ENCODE peak calls at places on chromosomes 2 and 18, in six cellular contexts. One of them, this sample, is unnamed.

GRCh38 chr2:96528680-96529375 is 7.7 kb upstream of the ARID5A start:
- DNase-seq in trophoblast cell: no peak
- DNase-seq in neuronal stem cell: no peak
- DNase-seq in mesendoderm: no peak
- DNase-seq in H1: no peak
- DNase-seq in IMR-90: no peak
- DNase-seq in this sample: no peak

GRCh38 chr2:132670104-132670960 is at the start of gene LYPD1:
- DNase-seq in H1: no peak
- DNase-seq in neuronal stem cell: peak
- DNase-seq in mesendoderm: peak
- DNase-seq in IMR-90: no peak
- DNase-seq in trophoblast cell: no peak
- DNase-seq in this sample: peak

GRCh38 chr18:41967680-41968079 is 12.6 kb downstream of the PIK3C3 start:
- DNase-seq in mesendoderm: no peak
- DNase-seq in IMR-90: no peak
- DNase-seq in trophoblast cell: no peak
- DNase-seq in H1: no peak
- DNase-seq in neuronal stem cell: no peak
- DNase-seq in this sample: no peak

GRCh38 chr2:192480984-192481383 is 286.3 kb upstream of the TMEFF2 start:
- DNase-seq in neuronal stem cell: no peak
- DNase-seq in IMR-90: no peak
- DNase-seq in trophoblast cell: no peak
- DNase-seq in H1: no peak
- DNase-seq in mesendoderm: no peak
- DNase-seq in this sample: no peak

GRCh38 chr2:199458017-199458805 is 472 bp upstream of the SATB2 start:
- DNase-seq in neuronal stem cell: peak
- DNase-seq in trophoblast cell: peak
- DNase-seq in mesendoderm: peak
- DNase-seq in H1: no peak
- DNase-seq in IMR-90: no peak
- DNase-seq in this sample: peak

GRCh38 chr18:50507120-50507590 is 52.7 kb upstream of the MAPK4 start:
- DNase-seq in mesendoderm: peak
- DNase-seq in trophoblast cell: peak
- DNase-seq in neuronal stem cell: peak
- DNase-seq in IMR-90: no peak
- DNase-seq in H1: peak
- DNase-seq in this sample: peak

GRCh38 chr2:73104933-73105332 is 7.8 kb downstream of the RAB11FIP5 start:
- DNase-seq in IMR-90: no peak
- DNase-seq in trophoblast cell: peak
- DNase-seq in mesendoderm: no peak
- DNase-seq in neuronal stem cell: no peak
- DNase-seq in H1: no peak
- DNase-seq in this sample: no peak

GRCh38 chr2:119427756-119428155 is 3.9 kb upstream of the TMEM37 start:
- DNase-seq in trophoblast cell: no peak
- DNase-seq in IMR-90: no peak
- DNase-seq in neuronal stem cell: no peak
- DNase-seq in mesendoderm: no peak
- DNase-seq in H1: no peak
- DNase-seq in this sample: peak

GRCh38 chr2:61786876-61787275 is 67.0 kb downstream of the FAM161A start:
- DNase-seq in IMR-90: no peak
- DNase-seq in trophoblast cell: peak
- DNase-seq in neuronal stem cell: no peak
- DNase-seq in mesendoderm: no peak
- DNase-seq in H1: no peak
- DNase-seq in this sample: no peak

GRCh38 chr2:162221064-162221463 is 22.2 kb downstream of the FAP start:
- DNase-seq in mesendoderm: peak
- DNase-seq in H1: peak
- DNase-seq in neuronal stem cell: peak
- DNase-seq in IMR-90: peak
- DNase-seq in trophoblast cell: peak
- DNase-seq in this sample: peak

GRCh38 chr2:40200516-40200915 is 251.4 kb downstream of the SLC8A1 start:
- DNase-seq in trophoblast cell: no peak
- DNase-seq in H1: no peak
- DNase-seq in neuronal stem cell: no peak
- DNase-seq in mesendoderm: no peak
- DNase-seq in IMR-90: peak
- DNase-seq in this sample: no peak

GRCh38 chr2:191635333-191636234 is 42.4 kb upstream of the NABP1 start:
- DNase-seq in IMR-90: peak
- DNase-seq in trophoblast cell: peak
- DNase-seq in H1: no peak
- DNase-seq in neuronal stem cell: no peak
- DNase-seq in mesendoderm: peak
- DNase-seq in this sample: no peak

GRCh38 chr18:46068763-46069162 is 3.3 kb downstream of the PSTPIP2 start:
- DNase-seq in neuronal stem cell: no peak
- DNase-seq in H1: no peak
- DNase-seq in mesendoderm: no peak
- DNase-seq in trophoblast cell: peak
- DNase-seq in IMR-90: no peak
- DNase-seq in this sample: no peak

GRCh38 chr2:8627019-8627691 is 54.7 kb upstream of the ID2 start:
- DNase-seq in H1: no peak
- DNase-seq in mesendoderm: no peak
- DNase-seq in neuronal stem cell: no peak
- DNase-seq in IMR-90: no peak
- DNase-seq in trophoblast cell: no peak
- DNase-seq in this sample: no peak

GRCh38 chr2:152730591-152731333 is 12.3 kb downstream of the ARL6IP6 start:
- DNase-seq in trophoblast cell: peak
- DNase-seq in IMR-90: no peak
- DNase-seq in neuronal stem cell: no peak
- DNase-seq in mesendoderm: no peak
- DNase-seq in H1: no peak
- DNase-seq in this sample: no peak

GRCh38 chr2:11397046-11397445 is 52.6 kb upstream of the ROCK2 start:
- DNase-seq in neuronal stem cell: no peak
- DNase-seq in mesendoderm: no peak
- DNase-seq in IMR-90: no peak
- DNase-seq in H1: no peak
- DNase-seq in trophoblast cell: no peak
- DNase-seq in this sample: no peak

GRCh38 chr18:78672862-78673446 is 306.7 kb upstream of the SALL3 start:
- DNase-seq in trophoblast cell: no peak
- DNase-seq in IMR-90: no peak
- DNase-seq in neuronal stem cell: no peak
- DNase-seq in mesendoderm: no peak
- DNase-seq in H1: no peak
- DNase-seq in this sample: no peak

GRCh38 chr2:177164584-177165052 is 48.0 kb upstream of the HNRNPA3 start:
- DNase-seq in neuronal stem cell: peak
- DNase-seq in mesendoderm: peak
- DNase-seq in H1: peak
- DNase-seq in IMR-90: peak
- DNase-seq in trophoblast cell: peak
- DNase-seq in this sample: peak

GRCh38 chr2:46798041-46798440 is 117.6 kb downstream of the MCFD2 start:
- DNase-seq in neuronal stem cell: no peak
- DNase-seq in trophoblast cell: no peak
- DNase-seq in mesendoderm: no peak
- DNase-seq in H1: no peak
- DNase-seq in IMR-90: peak
- DNase-seq in this sample: no peak

GRCh38 chr2:79005211-79005610 is 20.3 kb upstream of the REG3G start:
- DNase-seq in mesendoderm: no peak
- DNase-seq in H1: no peak
- DNase-seq in neuronal stem cell: no peak
- DNase-seq in IMR-90: no peak
- DNase-seq in trophoblast cell: no peak
- DNase-seq in this sample: no peak

GRCh38 chr18:63963610-63964256 is 6.1 kb upstream of the SERPINB8 start:
- DNase-seq in mesendoderm: peak
- DNase-seq in neuronal stem cell: no peak
- DNase-seq in H1: no peak
- DNase-seq in IMR-90: peak
- DNase-seq in trophoblast cell: peak
- DNase-seq in this sample: peak

GRCh38 chr2:132859550-132859949 is 189.5 kb upstream of the LYPD1 start:
- DNase-seq in IMR-90: no peak
- DNase-seq in H1: no peak
- DNase-seq in mesendoderm: no peak
- DNase-seq in trophoblast cell: no peak
- DNase-seq in neuronal stem cell: no peak
- DNase-seq in this sample: no peak

GRCh38 chr18:21904856-21905255 is 164.3 kb downstream of the MIB1 start:
- DNase-seq in trophoblast cell: no peak
- DNase-seq in mesendoderm: no peak
- DNase-seq in H1: no peak
- DNase-seq in neuronal stem cell: no peak
- DNase-seq in IMR-90: no peak
- DNase-seq in this sample: no peak
- H4K8ac ChIP-seq in trophoblast cell: no peak
- H4K8ac ChIP-seq in mesendoderm: no peak
- H4K8ac ChIP-seq in H1: no peak
- H4K8ac ChIP-seq in neuronal stem cell: no peak
- H4K8ac ChIP-seq in IMR-90: no peak
- H4K8ac ChIP-seq in this sample: no peak

GRCh38 chr2:2159336-2159735 is 171.7 kb downstream of the MYT1L start:
- DNase-seq in IMR-90: no peak
- DNase-seq in neuronal stem cell: no peak
- DNase-seq in trophoblast cell: no peak
- DNase-seq in H1: no peak
- DNase-seq in mesendoderm: no peak
- DNase-seq in this sample: no peak
- H2AK5ac ChIP-seq in IMR-90: no peak
- H2AK5ac ChIP-seq in neuronal stem cell: no peak
- H2AK5ac ChIP-seq in trophoblast cell: no peak
- H2AK5ac ChIP-seq in H1: no peak
- H2AK5ac ChIP-seq in mesendoderm: no peak
- H2AK5ac ChIP-seq in this sample: no peak

GRCh38 chr18:79963658-79964329 is 649 bp upstream of the HSBP1L1 start:
- DNase-seq in H1: no peak
- DNase-seq in IMR-90: no peak
- DNase-seq in neuronal stem cell: no peak
- DNase-seq in mesendoderm: no peak
- DNase-seq in trophoblast cell: no peak
- DNase-seq in this sample: no peak

GRCh38 chr18:79962311-79962710 is 2.1 kb upstream of the HSBP1L1 start:
- DNase-seq in trophoblast cell: peak
- DNase-seq in mesendoderm: no peak
- DNase-seq in IMR-90: peak
- DNase-seq in H1: no peak
- DNase-seq in neuronal stem cell: no peak
- DNase-seq in this sample: no peak

GRCh38 chr18:79965119-79965902 is 868 bp downstream of the HSBP1L1 start:
- DNase-seq in mesendoderm: peak
- DNase-seq in H1: no peak
- DNase-seq in IMR-90: peak
- DNase-seq in trophoblast cell: peak
- DNase-seq in neuronal stem cell: no peak
- DNase-seq in this sample: peak

GRCh38 chr18:79962835-79963657 is 1.4 kb upstream of the HSBP1L1 start:
- DNase-seq in IMR-90: no peak
- DNase-seq in neuronal stem cell: no peak
- DNase-seq in mesendoderm: no peak
- DNase-seq in trophoblast cell: no peak
- DNase-seq in H1: no peak
- DNase-seq in this sample: no peak

GRCh38 chr18:79964330-79965118 is at the start of gene HSBP1L1:
- DNase-seq in neuronal stem cell: peak
- DNase-seq in IMR-90: no peak
- DNase-seq in trophoblast cell: peak
- DNase-seq in mesendoderm: peak
- DNase-seq in H1: no peak
- DNase-seq in this sample: peak
- H4K8ac ChIP-seq in neuronal stem cell: no peak
- H4K8ac ChIP-seq in IMR-90: peak
- H4K8ac ChIP-seq in trophoblast cell: peak
- H4K8ac ChIP-seq in mesendoderm: no peak
- H4K8ac ChIP-seq in H1: peak
- H4K8ac ChIP-seq in this sample: no peak

DNA sequence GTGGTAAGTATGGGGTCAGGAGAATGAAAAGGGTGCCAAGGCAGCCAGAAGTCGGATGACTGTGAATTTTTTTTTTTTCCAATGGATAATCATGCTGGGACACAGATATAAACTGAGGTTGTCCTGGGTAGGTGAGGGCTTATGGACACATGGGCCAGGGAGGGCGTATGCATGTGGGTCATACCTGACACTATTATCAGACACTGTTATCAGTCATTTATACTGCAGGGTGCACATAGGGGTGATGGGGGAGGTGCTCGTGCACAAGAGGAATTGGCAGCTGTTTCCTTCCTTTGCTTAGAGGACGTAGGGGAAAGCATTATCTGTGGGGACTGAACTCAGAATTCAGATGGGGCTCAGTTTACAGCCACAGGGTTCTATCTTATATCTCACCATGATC is 10.1 kb downstream of the CTIF start:
- DNase-seq in H1: no peak
- DNase-seq in mesendoderm: no peak
- DNase-seq in IMR-90: no peak
- DNase-seq in trophoblast cell: peak
- DNase-seq in neuronal stem cell: no peak
- DNase-seq in this sample: no peak
- H2AK5ac ChIP-seq in H1: no peak
- H2AK5ac ChIP-seq in mesendoderm: no peak
- H2AK5ac ChIP-seq in IMR-90: peak
- H2AK5ac ChIP-seq in trophoblast cell: no peak
- H2AK5ac ChIP-seq in neuronal stem cell: no peak
- H2AK5ac ChIP-seq in this sample: no peak

DNA sequence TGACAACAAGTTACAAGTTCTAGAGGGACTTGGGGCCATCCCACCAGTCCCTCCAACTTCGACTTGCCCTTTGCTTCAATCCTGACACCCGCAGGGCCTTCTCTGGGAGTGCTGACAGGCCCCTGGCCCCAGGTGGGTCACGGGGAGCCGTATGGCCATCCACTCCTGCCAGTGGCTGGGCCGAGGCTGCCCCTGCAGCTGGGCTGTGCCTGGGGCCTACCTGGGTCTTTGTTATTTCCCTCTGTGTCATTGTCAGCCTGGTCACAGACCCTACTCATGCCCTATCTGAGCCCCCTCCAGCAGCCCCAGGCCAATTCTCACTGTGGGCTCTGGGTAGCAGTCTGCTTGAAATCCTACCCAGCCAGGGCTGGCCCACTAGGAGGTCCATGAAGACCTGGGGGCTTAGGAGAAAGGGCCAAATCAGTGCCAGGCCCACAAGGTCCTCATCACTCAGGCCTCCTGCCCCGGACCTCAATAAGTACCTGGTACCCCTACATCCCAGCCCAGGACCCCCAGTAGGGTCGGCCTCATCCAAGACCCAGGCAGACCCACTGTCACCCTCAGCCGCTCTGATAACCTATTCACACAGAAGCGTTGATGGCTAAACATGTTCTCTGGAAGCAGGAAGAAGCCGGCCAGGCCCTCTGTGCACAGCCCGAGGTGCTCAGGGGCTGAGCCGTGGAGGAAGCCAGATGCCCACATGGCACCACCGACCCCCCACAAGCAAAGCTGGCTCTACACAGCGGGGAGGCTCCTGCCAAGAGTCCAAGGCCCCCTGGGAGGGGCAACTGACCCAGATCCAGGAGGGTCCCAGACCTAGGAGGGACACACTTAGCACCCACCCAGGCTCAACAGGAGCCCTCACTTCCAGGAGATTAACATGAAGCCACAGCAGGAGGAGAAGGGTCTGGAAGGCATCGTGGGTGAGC is 57.7 kb downstream of the BIN1 start:
- DNase-seq in IMR-90: no peak
- DNase-seq in neuronal stem cell: no peak
- DNase-seq in H1: no peak
- DNase-seq in mesendoderm: no peak
- DNase-seq in trophoblast cell: no peak
- DNase-seq in this sample: no peak
- H4K8ac ChIP-seq in IMR-90: no peak
- H4K8ac ChIP-seq in neuronal stem cell: no peak
- H4K8ac ChIP-seq in H1: peak
- H4K8ac ChIP-seq in mesendoderm: no peak
- H4K8ac ChIP-seq in trophoblast cell: no peak
- H4K8ac ChIP-seq in this sample: no peak